ENCODE peak calls at places on chromosomes 1 and 21, in ten cellular contexts. F is CD8-positive, alpha-beta memory T cell; E is pancreas; B is psoas muscle; D is sigmoid colon; L is esophagus muscularis mucosa; U is CD8-positive, alpha-beta T cell; V is H1; A is HCT116; Q is left ventricle myocardium inferior. N is an unnamed sample. For H3K4me1, the result is how much of the 10 kb centered on the place peaks cover.

GRCh38 chr1:167093863-167094516 is at the start of gene STYXL2:
- DNase-seq in L (no peak), B (peak), Q (peak), D (no peak), U (no peak), E (no peak), V (no peak), A (no peak), F (no peak), N (no peak)

GRCh38 chr1:82318921-82319320 is 518.2 kb downstream of the ADGRL2 start:
- DNase-seq in V (no peak), D (no peak), F (no peak), Q (no peak), B (no peak), E (no peak), U (no peak), A (no peak), L (no peak), N (no peak)

GRCh38 chr1:233905416-233906051 is 1.1 kb downstream of the SLC35F3 start:
- DNase-seq in E (peak), B (no peak), D (no peak), V (peak), U (no peak), Q (no peak), L (no peak), A (no peak), F (no peak), N (no peak)

GRCh38 chr1:244151558-244151957 is 100.5 kb downstream of the ZBTB18 start:
- DNase-seq in Q (no peak), B (no peak), F (no peak), A (no peak), D (no peak), L (no peak), E (no peak), U (no peak), V (no peak), N (no peak)

GRCh38 chr1:153401461-153401860 is 10.6 kb upstream of the S100A8 start:
- DNase-seq in U (no peak), E (no peak), V (peak), Q (no peak), L (peak), A (no peak), F (no peak), D (no peak), B (no peak), N (no peak)

GRCh38 chr1:93585059-93585966 is 96.3 kb downstream of the BCAR3 start:
- DNase-seq in V (no peak), L (no peak), Q (peak), E (peak), A (no peak), B (peak), D (peak), F (no peak), U (no peak), N (no peak)

GRCh38 chr1:36874271-36875017 is 159.9 kb downstream of the GRIK3 start:
- DNase-seq in D (peak), U (no peak), V (no peak), F (no peak), L (no peak), E (no peak), A (no peak), B (no peak), Q (no peak), N (no peak)

GRCh38 chr1:247517795-247518612 is 18.2 kb downstream of the OR2C3 start:
- DNase-seq in L (no peak), E (peak), F (no peak), Q (no peak), U (no peak), A (no peak), V (no peak), B (no peak), D (no peak), N (no peak)

GRCh38 chr1:20325844-20326323 is 35.2 kb downstream of the VWA5B1 start:
- DNase-seq in D (no peak), V (no peak), B (no peak), Q (no peak), A (no peak), L (no peak), F (no peak), U (no peak), E (no peak), N (no peak)

GRCh38 chr1:11691928-11692711 is 610 bp downstream of the DRAXIN start:
- DNase-seq in B (no peak), Q (no peak), L (no peak), E (no peak), U (no peak), F (no peak), V (peak), D (no peak), A (no peak), N (no peak)

GRCh38 chr1:177082855-177083741 is 81.4 kb downstream of the ASTN1 start:
- DNase-seq in A (no peak), V (no peak), D (no peak), U (no peak), L (no peak), B (no peak), Q (no peak), F (no peak), E (no peak), N (no peak)

GRCh38 chr1:181135462-181135781 is 46.9 kb downstream of the IER5 start:
- DNase-seq in E (no peak), Q (no peak), B (no peak), L (no peak), V (no peak), D (no peak), A (no peak), F (no peak), U (no peak), N (no peak)

GRCh38 chr1:231329483-231329882 is 8.2 kb downstream of the EXOC8 start:
- DNase-seq in A (no peak), E (no peak), F (no peak), L (no peak), U (no peak), D (no peak), B (no peak), V (no peak), Q (no peak), N (no peak)

GRCh38 chr1:182716740-182717720 is 32.6 kb upstream of the RGS8 start:
- DNase-seq in A (no peak), E (no peak), U (no peak), F (no peak), L (peak), V (no peak), D (no peak), Q (no peak), B (no peak), N (no peak)

GRCh38 chr1:156815307-156815826 is 1.3 kb downstream of the SH2D2A start:
- DNase-seq in V (no peak), Q (peak), B (peak), E (no peak), L (no peak), F (no peak), U (no peak), A (no peak), D (peak), N (no peak)

GRCh38 chr21:34986561-34987533 is 62.3 kb downstream of the RUNX1 start:
- DNase-seq in L (no peak), U (peak), B (no peak), F (peak), Q (no peak), A (peak), V (no peak), D (peak), E (no peak), N (no peak)

GRCh38 chr1:213724640-213725536 is 262.9 kb upstream of the PROX1 start:
- DNase-seq in D (peak), Q (peak), F (no peak), B (peak), E (no peak), V (no peak), A (no peak), L (no peak), U (no peak), N (no peak)

GRCh38 chr1:216028630-216029029 is 394.6 kb downstream of the USH2A start:
- DNase-seq in D (no peak), B (no peak), Q (no peak), A (no peak), F (no peak), U (no peak), L (no peak), V (no peak), E (no peak), N (no peak)

GRCh38 chr1:109802901-109803561 is 39.3 kb upstream of the EPS8L3 start:
- DNase-seq in F (no peak), B (peak), E (no peak), A (no peak), D (peak), Q (no peak), V (no peak), L (no peak), U (no peak), N (no peak)

GRCh38 chr1:197285526-197286217 is 17.6 kb downstream of the CRB1 start:
- DNase-seq in V (no peak), Q (no peak), U (no peak), D (no peak), B (no peak), F (no peak), L (no peak), A (no peak), E (no peak), N (no peak)

GRCh38 chr1:39080884-39081265 is 54.7 kb downstream of the NDUFS5 start:
- DNase-seq in L (no peak), Q (no peak), U (no peak), F (no peak), E (peak), D (no peak), A (no peak), B (no peak), V (peak), N (no peak)

GRCh38 chr1:88488277-88488676 is 195.8 kb upstream of the PKN2 start:
- DNase-seq in L (no peak), E (no peak), Q (no peak), F (no peak), B (no peak), D (no peak), U (no peak), V (no peak), A (no peak), N (no peak)

GRCh38 chr1:39130297-39130696 is 74.2 kb upstream of the MACF1 start:
- DNase-seq in V (no peak), B (no peak), E (no peak), L (no peak), A (no peak), F (no peak), D (no peak), Q (no peak), U (no peak), N (no peak)

GRCh38 chr1:10860682-10861081 is 64.2 kb upstream of the CASZ1 start:
- DNase-seq in Q (no peak), F (no peak), B (peak), D (no peak), U (no peak), E (no peak), V (no peak), L (no peak), A (no peak), N (no peak)

GRCh38 chr21:41622831-41623548 is 115.0 kb upstream of the TMPRSS2 start:
- DNase-seq in V (no peak), E (no peak), D (peak), L (no peak), A (no peak), U (no peak), B (no peak), Q (no peak), F (no peak), N (no peak)

GRCh38 chr1:59678809-59679228 is 135.9 kb upstream of the HOOK1 start:
- DNase-seq in D (no peak), Q (no peak), E (no peak), B (no peak), A (peak), U (no peak), V (no peak), L (peak), F (no peak), N (no peak)

GRCh38 chr1:18144921-18145699 is 37.5 kb downstream of the IGSF21 start:
- DNase-seq in E (no peak), U (no peak), V (no peak), A (no peak), B (no peak), F (no peak), D (no peak), L (no peak), Q (no peak), N (no peak)

GRCh38 chr21:38915546-38915945 is 109.8 kb downstream of the ETS2 start:
- DNase-seq in E (no peak), V (no peak), L (no peak), D (peak), F (no peak), A (no peak), B (no peak), U (no peak), Q (no peak), N (no peak)
- H3K4me1 ChIP-seq in E (under half), V (under half), L (under half), D (under half), F (under half), A (half or more), B (under half), U (under half), Q (under half), N (under half)

DNA sequence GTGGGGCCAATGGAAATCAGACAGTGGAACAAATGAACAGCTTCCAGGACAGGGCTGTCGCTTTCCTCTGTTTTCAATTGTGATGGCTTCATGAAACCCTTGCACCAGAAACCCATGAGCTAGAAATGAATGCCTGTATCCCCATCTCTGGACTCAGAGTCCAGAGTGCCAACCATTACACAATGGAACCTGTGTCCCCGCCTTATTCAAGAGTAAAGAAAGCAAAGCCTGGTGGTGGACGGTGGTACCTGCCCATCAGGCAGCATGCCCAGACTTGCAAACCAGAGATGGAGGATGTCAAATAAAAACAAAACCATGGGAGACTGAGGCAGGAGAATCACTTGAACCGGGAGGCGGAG is 4.4 kb upstream of the CAPN2 start:
- DNase-seq in D (no peak), L (no peak), F (no peak), U (no peak), Q (no peak), B (no peak), A (peak), E (no peak), V (no peak), N (no peak)
- H3K4me1 ChIP-seq in D (under half), L (half or more), F (under half), U (under half), Q (half or more), B (under half), A (half or more), E (under half), V (under half), N (under half)

GRCh38 chr1:145959333-145959732 is 1.5 kb upstream of the LIX1L start:
- DNase-seq in B (no peak), A (no peak), U (no peak), L (no peak), F (no peak), Q (no peak), D (no peak), V (no peak), E (no peak), N (no peak)
- H3K4me1 ChIP-seq in B (half or more), A (under half), U (half or more), L (half or more), F (half or more), Q (half or more), D (half or more), V (under half), E (under half), N (under half)

GRCh38 chr1:115184951-115185331 is 95.6 kb upstream of the TSPAN2 start:
- DNase-seq in U (no peak), L (no peak), D (no peak), V (no peak), E (no peak), B (peak), F (no peak), A (no peak), Q (peak), N (no peak)

GRCh38 chr1:115188680-115189395 is 99.5 kb upstream of the TSPAN2 start:
- DNase-seq in Q (no peak), F (no peak), L (peak), D (no peak), V (no peak), B (no peak), A (no peak), U (no peak), E (no peak), N (no peak)

GRCh38 chr1:115184260-115184950 is 95.1 kb upstream of the TSPAN2 start:
- DNase-seq in F (no peak), E (no peak), V (no peak), D (no peak), B (no peak), A (no peak), L (no peak), U (no peak), Q (no peak), N (no peak)

GRCh38 chr1:115185351-115185750 is 96.0 kb upstream of the TSPAN2 start:
- DNase-seq in A (no peak), D (no peak), L (no peak), V (no peak), E (no peak), Q (no peak), B (no peak), U (no peak), F (no peak), N (no peak)

DNA sequence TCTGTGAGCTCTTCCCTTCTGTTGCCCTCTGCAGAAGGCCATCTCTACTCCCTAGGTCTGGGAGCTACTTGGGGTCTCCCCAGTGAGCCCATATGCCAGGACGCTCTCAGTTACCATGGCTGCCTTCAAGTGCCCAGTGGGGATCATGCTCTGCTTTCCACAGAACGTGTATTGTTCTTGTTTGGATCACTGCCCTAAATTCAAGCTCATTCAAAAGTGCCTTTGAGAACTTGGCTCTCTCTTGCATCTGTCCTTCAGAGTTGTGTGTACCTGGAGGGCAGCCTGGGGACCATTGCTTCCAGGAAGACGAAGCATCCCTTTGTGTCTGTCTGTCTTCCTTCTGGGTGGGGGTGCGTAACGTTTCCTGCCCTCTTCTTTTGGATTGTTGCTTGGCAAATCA is 97.6 kb upstream of the TSPAN2 start:
- DNase-seq in B (no peak), D (no peak), U (no peak), V (no peak), F (no peak), E (no peak), Q (no peak), L (peak), A (no peak), N (no peak)
- H3K4me1 ChIP-seq in B (half or more), D (under half), U (under half), V (under half), F (under half), E (under half), Q (half or more), L (under half), A (under half), N (under half)

GRCh38 chr1:6805004-6805416 is 19.8 kb downstream of the CAMTA1 start:
- DNase-seq in A (no peak), Q (no peak), E (no peak), D (no peak), V (no peak), B (no peak), L (no peak), U (no peak), F (no peak), N (no peak)
- H3K4me1 ChIP-seq in A (under half), Q (half or more), E (under half), D (under half), V (under half), B (under half), L (half or more), U (under half), F (under half), N (under half)